ENCODE peak calls at places on chromosomes 6 and 20, in seven cellular contexts. F is Panc1, K is OCI-LY7, P is ovary, E is right lobe of liver, Q is fibroblast of the aortic adventitia, C is stomach. I is an unnamed sample.

GRCh38 chr6:121437861-121438651 is 2.6 kb downstream of the GJA1 start:
- DNase-seq in F (no peak), K (no peak), P (peak; percentile 49), E (no peak), Q (peak; percentile 65), C (no peak), I (no peak)

GRCh38 chr6:139250296-139251274 is 41.2 kb downstream of the TXLNB start:
- DNase-seq in F (no peak), K (peak; percentile 84), P (peak; percentile 56), E (no peak), Q (peak; percentile 41), C (peak; percentile 54), I (peak; percentile 84)

GRCh38 chr6:90068264-90068663 is 174.0 kb downstream of the GJA10 start:
- DNase-seq in F (no peak), K (no peak), P (no peak), E (no peak), Q (no peak), C (no peak), I (no peak)

GRCh38 chr6:36289281-36290018 is 19.6 kb downstream of the PNPLA1 start:
- DNase-seq in F (no peak), K (no peak), P (no peak), E (no peak), Q (no peak), C (no peak), I (no peak)

GRCh38 chr6:6546318-6547110 is 42.0 kb upstream of the LY86 start:
- DNase-seq in F (no peak), K (peak; percentile 10), P (peak; percentile 21), E (peak; percentile 47), Q (peak; percentile 4), C (peak; percentile 28), I (peak; percentile 85)

GRCh38 chr6:126063512-126064146 is 77.3 kb downstream of the TRMT11 start:
- DNase-seq in F (no peak), K (peak; percentile 3), P (no peak), E (no peak), Q (no peak), C (no peak), I (no peak)

GRCh38 chr20:58342104-58342945 is 32.8 kb downstream of the RAB22A start:
- DNase-seq in F (peak; percentile 13), K (no peak), P (no peak), E (no peak), Q (peak; percentile 80), C (no peak), I (no peak)

GRCh38 chr6:117776441-117776840 is 101.2 kb downstream of the NUS1 start:
- DNase-seq in F (no peak), K (no peak), P (no peak), E (no peak), Q (peak; percentile 4), C (no peak), I (no peak)

GRCh38 chr6:7419065-7419464 is 29.5 kb downstream of the RIOK1 start:
- DNase-seq in F (no peak), K (no peak), P (no peak), E (peak; percentile 61), Q (peak; percentile 11), C (no peak), I (no peak)

GRCh38 chr20:38723982-38724602 is at the start of gene SLC32A1:
- DNase-seq in F (no peak), K (no peak), P (no peak), E (no peak), Q (no peak), C (no peak), I (no peak)

GRCh38 chr6:3517350-3517749 is 60.5 kb upstream of the SLC22A23 start:
- DNase-seq in F (no peak), K (no peak), P (no peak), E (no peak), Q (peak; percentile 96), C (no peak), I (no peak)

GRCh38 chr20:34863421-34863965 is 9.2 kb downstream of the GGT7 start:
- DNase-seq in F (no peak), K (no peak), P (no peak), E (no peak), Q (no peak), C (no peak), I (peak; percentile 84)

GRCh38 chr6:27139753-27140522 is 107.6 kb upstream of the PRSS16 start:
- DNase-seq in F (no peak), K (peak; percentile 80), P (peak; percentile 36), E (no peak), Q (peak; percentile 21), C (no peak), I (no peak)

GRCh38 chr20:58251979-58252591 is 23.6 kb upstream of the ANKRD60 start:
- DNase-seq in F (peak; percentile 90), K (no peak), P (no peak), E (no peak), Q (peak; percentile 81), C (no peak), I (no peak)

GRCh38 chr20:57705103-57705899 is 4.5 kb downstream of the PMEPA1 start:
- DNase-seq in F (no peak), K (no peak), P (no peak), E (no peak), Q (no peak), C (no peak), I (no peak)

GRCh38 chr6:111565316-111566221 is 40.1 kb downstream of the TRAF3IP2 start:
- DNase-seq in F (no peak), K (peak; percentile 86), P (no peak), E (no peak), Q (no peak), C (no peak), I (no peak)

GRCh38 chr6:81562169-81562568 is 190.3 kb downstream of the TENT5A start:
- DNase-seq in F (no peak), K (no peak), P (no peak), E (no peak), Q (peak; percentile 84), C (no peak), I (no peak)

DNA sequence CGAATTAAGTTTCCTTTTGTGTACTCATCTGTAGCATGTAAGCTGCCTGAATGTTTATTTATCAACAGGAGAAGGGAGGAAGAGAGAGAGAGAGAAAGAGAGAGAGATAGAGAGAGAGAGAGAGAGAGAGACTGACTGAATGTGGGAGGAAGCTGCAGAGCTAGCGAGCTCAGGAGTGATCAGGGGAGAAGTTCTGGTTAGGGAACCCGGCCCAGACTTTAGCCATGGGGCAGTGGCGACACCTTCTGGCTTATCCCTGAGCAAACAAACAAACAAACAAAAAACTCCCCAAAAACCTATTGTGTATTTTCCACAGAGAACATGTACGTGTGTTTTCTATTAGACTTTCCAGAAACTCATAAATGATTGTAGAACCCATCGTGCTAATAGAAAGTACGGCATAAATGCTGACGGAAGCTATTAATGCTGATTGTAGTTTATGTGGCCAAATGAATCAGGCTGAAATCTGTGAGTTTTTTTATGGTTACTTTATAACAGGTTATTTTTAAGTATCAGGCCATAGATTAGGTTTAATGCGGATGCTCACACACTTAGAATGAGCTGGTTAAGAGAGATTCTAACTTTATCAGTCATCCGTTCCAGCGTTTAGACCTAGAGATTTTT is 92.8 kb downstream of the CLIC5 start:
- DNase-seq in F (peak; percentile 56), K (peak; percentile 39), P (peak; percentile 59), E (peak; percentile 67), Q (peak; percentile 81), C (peak; percentile 53), I (peak; percentile 87)
- TF ChIP-seq CTCF in F (peak; percentile 89), K (peak; percentile 81), P (peak; percentile 41), E (peak; percentile 67), Q (peak; percentile 90), C (peak; percentile 16), I (peak; percentile 82)

DNA sequence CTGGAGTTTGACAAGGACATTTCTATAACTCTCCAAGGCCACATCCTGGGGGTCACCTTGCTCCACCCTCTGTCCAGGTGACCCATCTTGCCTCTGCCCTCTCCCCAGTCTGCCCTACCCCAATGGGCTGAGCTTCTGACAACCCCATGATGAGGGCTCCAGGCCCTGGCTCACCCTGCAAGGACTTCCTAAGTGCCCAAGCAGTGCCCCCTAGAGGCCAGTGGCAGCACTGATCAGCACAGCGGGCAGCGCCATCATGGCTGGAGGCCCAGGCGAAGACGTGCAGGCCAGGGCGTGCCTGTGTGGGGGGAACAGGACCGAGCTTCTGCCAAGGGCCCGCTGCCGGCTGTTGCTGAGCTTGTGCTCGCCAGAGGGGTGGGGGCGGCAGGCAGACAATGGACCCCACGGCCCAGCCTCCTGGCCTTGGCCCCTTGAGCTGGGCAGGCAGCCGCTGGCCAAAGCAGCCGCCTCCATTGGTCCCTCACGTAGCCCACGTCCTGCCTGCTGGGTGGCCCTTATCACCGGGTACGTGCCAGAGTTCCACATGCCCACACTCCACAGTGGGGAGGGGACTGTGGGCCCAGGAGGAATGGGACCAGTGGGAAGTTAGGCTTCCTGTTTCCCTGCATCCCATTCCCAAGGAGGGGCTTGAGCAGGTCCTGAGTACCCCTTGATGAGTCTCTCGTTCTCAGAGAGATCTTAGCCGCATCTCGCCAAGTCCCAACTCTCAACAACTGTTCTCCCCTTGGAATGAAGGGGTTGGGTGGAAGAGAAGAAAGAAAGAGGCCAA is 64.3 kb downstream of the MRPL14 start:
- DNase-seq in F (no peak), K (peak; percentile 42), P (no peak), E (no peak), Q (no peak), C (peak; percentile 34), I (no peak)
- TF ChIP-seq CTCF in F (no peak), K (peak; percentile 69), P (no peak), E (peak; percentile 11), Q (peak; percentile 46), C (no peak), I (peak; percentile 46)

DNA sequence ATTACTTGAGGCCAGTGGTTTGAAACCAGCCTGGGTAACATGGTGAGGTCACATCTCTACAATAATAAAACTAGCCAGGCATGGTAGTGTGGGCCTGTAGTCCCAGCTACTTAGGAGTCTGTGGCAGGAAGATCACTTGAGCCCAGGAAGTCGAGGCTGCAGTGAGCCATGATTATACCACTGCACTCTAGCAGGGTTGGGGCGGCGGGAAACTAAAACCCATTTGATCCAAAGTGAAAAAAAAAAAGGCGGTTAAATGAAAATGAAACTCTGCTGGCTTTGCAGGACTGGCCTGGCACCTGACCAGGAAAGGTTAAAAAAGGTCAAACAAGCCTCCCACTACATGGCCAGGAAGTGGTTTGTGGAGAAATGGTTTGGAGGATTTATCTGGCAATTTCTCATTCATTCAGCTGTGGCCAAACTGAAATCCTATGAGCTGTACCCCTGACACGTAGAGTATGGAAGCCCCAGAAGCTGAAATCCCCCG is 36.6 kb downstream of the MTRES1 start:
- DNase-seq in F (no peak), K (no peak), P (peak; percentile 72), E (peak; percentile 70), Q (peak; percentile 71), C (peak; percentile 74), I (no peak)
- TF ChIP-seq CTCF in F (no peak), K (no peak), P (no peak), E (no peak), Q (no peak), C (no peak), I (no peak)

DNA sequence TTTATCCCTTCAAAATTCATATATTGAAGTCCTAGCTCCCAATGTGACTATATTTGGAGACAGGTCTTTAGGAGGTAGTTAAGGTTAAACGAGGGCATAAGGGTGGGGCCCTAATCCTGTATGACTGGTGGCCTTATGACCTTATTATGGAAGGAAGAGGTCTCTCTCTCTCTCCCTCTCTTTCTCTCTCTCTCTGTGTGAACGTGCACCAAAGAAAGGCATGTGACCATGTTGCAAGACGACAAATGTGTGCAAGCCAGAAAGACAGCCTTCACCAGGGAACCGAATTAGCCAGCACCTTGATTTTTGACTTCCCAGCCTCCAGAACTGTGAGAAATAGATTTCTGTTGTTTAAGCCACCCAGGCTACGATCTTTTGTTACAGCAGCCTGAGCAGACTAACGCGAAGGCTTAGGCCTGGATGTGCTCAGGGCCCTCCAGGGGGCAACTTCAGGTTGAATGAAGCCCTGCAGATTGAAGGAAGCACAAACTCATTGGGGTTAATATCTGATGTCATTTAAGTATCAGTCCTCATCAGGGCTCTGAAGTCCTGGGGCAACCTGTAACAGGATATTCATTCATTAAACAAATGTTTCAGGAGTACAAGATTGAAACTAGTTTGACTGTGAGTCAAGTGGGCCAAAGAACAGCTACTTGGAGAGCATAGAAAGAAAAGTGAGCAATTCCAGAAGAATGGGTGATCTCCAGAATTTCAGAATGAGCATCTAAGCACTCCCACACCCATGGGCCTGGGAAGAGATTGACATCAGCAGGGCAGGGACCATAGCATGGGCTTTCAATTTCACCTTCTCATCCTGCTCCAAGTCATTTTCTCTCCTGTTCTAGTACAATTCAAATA is 157.4 kb upstream of the TNFAIP3 start:
- DNase-seq in F (no peak), K (no peak), P (no peak), E (no peak), Q (peak; percentile 83), C (no peak), I (no peak)
- TF ChIP-seq CTCF in F (no peak), K (peak; percentile 2), P (no peak), E (no peak), Q (no peak), C (no peak), I (no peak)

I was measured in osteocyte.